ENCODE peak calls at places on chromosomes 11 and 22, in six cellular contexts. O is suprapubic skin; B is RWPE1; I is NCI-H460; T is COR-L47; A is effector memory CD8-positive, alpha-beta T cell. U is an unnamed sample.

GRCh38 chr22:49011769-49012598 is 815.7 kb downstream of the BRD1 start:
- DNase-seq in O (peak; percentile 74), B (no peak), I (no peak), T (no peak), A (no peak), U (no peak)

GRCh38 chr11:121047926-121048325 is 24.0 kb downstream of the TBCEL start:
- DNase-seq in O (no peak), B (no peak), I (no peak), T (no peak), A (no peak), U (no peak)

GRCh38 chr11:3155691-3156258 is 9.3 kb downstream of the OSBPL5 start:
- DNase-seq in O (no peak), B (no peak), I (no peak), T (no peak), A (no peak), U (no peak)

GRCh38 chr22:27597703-27598444 is 203.7 kb downstream of the MN1 start:
- DNase-seq in O (no peak), B (peak; percentile 55), I (peak; percentile 8), T (no peak), A (no peak), U (no peak)

GRCh38 chr11:36718481-36718880 is 120.4 kb upstream of the RAG2 start:
- DNase-seq in O (no peak), B (no peak), I (no peak), T (peak; percentile 34), A (no peak), U (no peak)

GRCh38 chr22:25702046-25702445 is 39.9 kb upstream of the MYO18B start:
- DNase-seq in O (no peak), B (peak; percentile 10), I (no peak), T (peak; percentile 9), A (no peak), U (no peak)

GRCh38 chr11:126702987-126703386 is 297.6 kb downstream of the KIRREL3 start:
- DNase-seq in O (no peak), B (no peak), I (no peak), T (no peak), A (no peak), U (no peak)

GRCh38 chr11:61926235-61926634 is 8.9 kb upstream of the RAB3IL1 start:
- DNase-seq in O (no peak), B (no peak), I (no peak), T (no peak), A (no peak), U (no peak)

GRCh38 chr22:28904211-28904808 is 20.9 kb downstream of the ZNRF3 start:
- DNase-seq in O (no peak), B (no peak), I (no peak), T (no peak), A (no peak), U (no peak)

U was measured in trophoblast cell.